ENCODE peak calls at places on chromosomes 12 and 14, in nine cellular contexts. H, C, M, I, R, O, U, N and G are unnamed samples. For H3K9me3, the result is how much of the 10 kb centered on the place peaks cover.

GRCh38 chr12:96908170-96908675 is 1.2 kb downstream of the NEDD1 start:
- DNase-seq in U (no peak), R (no peak), O (no peak), N (no peak), H (no peak), M (no peak), I (no peak), C (no peak), G (no peak)

GRCh38 chr14:33592298-33592697 is 358.6 kb downstream of the EGLN3 start:
- DNase-seq in I (no peak), H (no peak), O (no peak), N (no peak), C (no peak), R (no peak), U (no peak), M (no peak), G (no peak)

GRCh38 chr12:53500119-53500775 is 836 bp upstream of the TARBP2 start:
- DNase-seq in N (peak), M (peak), I (peak), R (no peak), H (no peak), U (peak), C (peak), O (peak), G (no peak)

GRCh38 chr12:25992026-25992782 is 33.7 kb downstream of the RASSF8 start:
- DNase-seq in R (no peak), O (no peak), I (no peak), M (no peak), C (no peak), U (no peak), N (no peak), H (no peak), G (no peak)

GRCh38 chr14:103732868-103733626 is 17.4 kb downstream of the ZFYVE21 start:
- DNase-seq in H (no peak), C (no peak), M (no peak), N (no peak), R (no peak), U (no peak), O (no peak), I (no peak), G (no peak)

GRCh38 chr14:24056800-24057184 is 5.0 kb downstream of the CARMIL3 start:
- DNase-seq in M (no peak), H (no peak), O (peak), I (no peak), C (no peak), R (no peak), U (no peak), N (no peak), G (no peak)

GRCh38 chr12:12079291-12079690 is 8.6 kb downstream of the BCL2L14 start:
- DNase-seq in O (no peak), I (no peak), U (no peak), N (no peak), H (no peak), R (no peak), M (peak), C (no peak), G (no peak)

GRCh38 chr12:114123108-114123507 is 157.0 kb upstream of the RBM19 start:
- DNase-seq in M (no peak), N (no peak), I (no peak), C (no peak), H (no peak), U (no peak), O (no peak), R (no peak), G (no peak)

GRCh38 chr14:61104358-61104757 is 123.3 kb downstream of the SLC38A6 start:
- DNase-seq in M (no peak), O (no peak), N (no peak), U (no peak), R (no peak), H (no peak), I (no peak), C (no peak), G (no peak)

GRCh38 chr14:99393059-99393655 is 87.5 kb downstream of the SETD3 start:
- DNase-seq in I (peak), O (no peak), N (no peak), C (no peak), R (peak), M (peak), H (peak), U (peak), G (peak)

GRCh38 chr12:12731178-12731577 is 14.0 kb downstream of the CDKN1B start:
- DNase-seq in M (no peak), O (no peak), C (no peak), H (no peak), I (no peak), R (no peak), N (no peak), U (no peak), G (no peak)

GRCh38 chr12:130127909-130128763 is 34.1 kb upstream of the FZD10 start:
- DNase-seq in O (peak), I (no peak), U (no peak), M (no peak), H (no peak), R (no peak), C (peak), N (peak), G (no peak)

GRCh38 chr14:69291396-69291795 is 31.4 kb downstream of the GALNT16 start:
- DNase-seq in O (no peak), I (no peak), M (no peak), C (no peak), U (no peak), N (no peak), R (no peak), H (no peak), G (no peak)

GRCh38 chr14:64610049-64610746 is 60.4 kb downstream of the PPP1R36 start:
- DNase-seq in H (no peak), N (no peak), R (no peak), I (no peak), M (no peak), C (no peak), O (no peak), U (no peak), G (no peak)

GRCh38 chr12:24879644-24880043 is 69.3 kb downstream of the BCAT1 start:
- DNase-seq in M (no peak), R (no peak), I (no peak), C (no peak), N (no peak), H (no peak), U (no peak), O (no peak), G (no peak)

GRCh38 chr12:93784339-93785086 is 107.3 kb downstream of the CRADD start:
- DNase-seq in C (peak), R (peak), U (peak), N (peak), O (peak), I (peak), M (peak), H (peak), G (peak)
- H3K4me3 ChIP-seq in C (peak), R (no peak), U (no peak), N (no peak), O (no peak), I (no peak), M (no peak), H (no peak), G (no peak)

GRCh38 chr12:132163041-132163910 is 19.0 kb downstream of the NOC4L start:
- DNase-seq in O (peak), I (no peak), N (no peak), C (peak), U (no peak), H (no peak), R (no peak), M (no peak), G (no peak)
- H3K27ac ChIP-seq in O (no peak), I (no peak), N (no peak), C (no peak), U (no peak), H (no peak), R (no peak), M (no peak), G (no peak)

GRCh38 chr14:105856676-105857222 is 330.4 kb downstream of the TMEM121 start:
- DNase-seq in O (no peak), I (no peak), N (no peak), R (no peak), M (no peak), H (no peak), C (no peak), U (peak), G (no peak)

GRCh38 chr14:105855246-105855892 is 329.0 kb downstream of the TMEM121 start:
- DNase-seq in N (no peak), H (no peak), C (no peak), U (no peak), M (no peak), I (no peak), R (no peak), O (no peak), G (peak)

GRCh38 chr14:105857223-105857815 is 330.9 kb downstream of the TMEM121 start:
- DNase-seq in N (peak), M (no peak), C (no peak), U (peak), I (no peak), R (no peak), H (no peak), O (no peak), G (peak)

GRCh38 chr14:105854600-105855245 is 328.3 kb downstream of the TMEM121 start:
- DNase-seq in R (no peak), H (no peak), M (no peak), I (no peak), C (no peak), U (peak), O (no peak), N (no peak), G (no peak)

DNA sequence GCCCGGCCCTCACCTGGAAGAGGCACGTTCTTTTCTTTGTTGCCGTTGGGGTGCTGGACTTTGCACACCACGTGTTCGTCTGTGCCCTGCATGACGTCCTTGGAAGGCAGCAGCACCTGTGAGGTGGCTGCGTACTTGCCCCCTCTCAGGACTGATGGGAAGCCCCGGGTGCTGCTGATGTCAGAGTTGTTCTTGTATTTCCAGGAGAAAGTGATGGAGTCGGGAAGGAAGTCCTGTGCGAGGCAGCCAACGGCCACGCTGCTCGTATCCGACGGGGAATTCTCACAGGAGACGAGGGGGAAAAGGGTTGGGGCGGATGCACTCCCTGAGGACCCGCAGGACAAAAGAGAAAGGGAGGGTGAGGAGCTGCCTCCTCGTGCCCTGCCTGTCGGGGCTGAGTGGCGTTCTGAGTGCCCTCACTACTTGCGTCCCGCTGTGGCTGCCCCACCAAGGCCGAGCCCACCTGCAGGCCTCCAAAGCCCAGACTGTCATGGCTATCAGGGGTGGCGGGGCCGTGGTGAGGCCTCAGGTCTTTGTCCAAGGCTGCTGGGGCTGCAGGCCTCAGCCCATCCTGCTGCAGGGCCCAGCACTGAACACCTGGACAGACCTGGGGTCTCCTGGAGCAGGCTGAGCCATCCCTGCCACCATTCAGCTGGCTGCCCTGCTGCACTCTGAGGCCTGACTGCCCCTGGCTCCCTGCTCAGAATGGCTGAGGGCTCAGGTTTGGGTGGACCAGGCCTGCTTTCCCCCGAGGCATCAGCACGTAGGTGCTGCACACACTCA is 329.7 kb downstream of the TMEM121 start:
- DNase-seq in R (no peak), C (no peak), U (peak), M (no peak), O (no peak), N (no peak), H (no peak), I (no peak), G (peak)
- H3K9me3 ChIP-seq in R (under half), C (under half), U (under half), M (half or more), O (under half), N (under half), H (under half), I (under half), G (under half)

DNA sequence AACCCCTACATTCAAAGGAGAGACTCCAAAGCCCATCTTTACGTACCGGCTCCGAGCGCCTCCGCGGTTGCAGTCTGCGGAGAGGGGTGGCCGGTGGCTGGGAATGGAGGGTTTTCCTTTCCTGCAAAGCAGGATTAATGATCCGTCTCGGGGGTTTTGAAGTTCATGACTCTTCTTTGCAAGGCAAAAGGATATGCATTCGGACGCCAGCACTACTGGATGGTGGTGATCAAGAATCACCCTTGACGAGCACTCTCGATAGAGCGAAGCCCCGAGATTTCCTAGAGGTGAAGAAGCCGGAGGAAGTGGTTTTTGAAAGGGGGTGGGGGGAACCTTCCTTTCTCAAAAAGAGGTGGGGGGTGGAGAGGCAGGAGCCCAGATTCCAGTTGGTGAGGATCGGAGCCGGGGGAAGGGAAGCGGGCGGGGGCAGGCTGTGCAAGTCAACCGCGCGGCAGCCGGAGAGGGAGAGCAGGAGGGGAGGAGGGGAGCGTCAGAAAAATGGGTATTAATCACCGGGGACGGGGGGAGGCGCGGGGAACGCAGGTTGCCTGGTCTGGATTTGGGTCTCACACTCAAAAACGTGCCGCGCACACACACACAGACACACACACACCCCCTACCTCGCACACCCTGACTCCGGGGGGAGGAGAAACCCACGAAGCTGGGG is at the start of gene GRIN2B:
- DNase-seq in H (peak), I (no peak), C (no peak), O (no peak), U (no peak), N (no peak), M (no peak), R (no peak), G (no peak)
- H3K4me3 ChIP-seq in H (peak), I (no peak), C (peak), O (peak), U (peak), N (peak), M (no peak), R (no peak), G (no peak)

DNA sequence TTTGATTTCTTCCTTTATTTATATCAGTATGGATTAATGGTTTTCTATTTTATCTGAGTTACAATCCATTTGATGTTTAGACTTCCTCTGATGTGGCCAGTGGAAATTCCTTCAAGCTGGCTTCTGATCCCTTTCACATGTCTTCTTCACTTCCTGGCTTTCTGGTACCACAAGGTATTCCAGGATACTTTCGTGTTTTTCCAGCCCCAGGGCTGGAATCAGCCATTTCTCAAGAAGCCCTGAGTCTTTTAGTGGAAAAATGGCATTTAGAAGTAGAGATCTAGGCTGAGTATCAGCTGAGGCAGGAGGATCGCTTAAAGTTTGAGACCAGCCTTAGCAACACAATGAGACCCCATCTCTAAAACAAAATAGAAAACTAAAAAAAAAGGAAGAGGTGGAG is 93.3 kb downstream of the FIGNL2 start:
- DNase-seq in O (no peak), U (no peak), N (no peak), R (peak), I (no peak), C (no peak), H (no peak), M (no peak), G (no peak)
- H3K27ac ChIP-seq in O (no peak), U (no peak), N (no peak), R (peak), I (no peak), C (no peak), H (no peak), M (no peak), G (no peak)

DNA sequence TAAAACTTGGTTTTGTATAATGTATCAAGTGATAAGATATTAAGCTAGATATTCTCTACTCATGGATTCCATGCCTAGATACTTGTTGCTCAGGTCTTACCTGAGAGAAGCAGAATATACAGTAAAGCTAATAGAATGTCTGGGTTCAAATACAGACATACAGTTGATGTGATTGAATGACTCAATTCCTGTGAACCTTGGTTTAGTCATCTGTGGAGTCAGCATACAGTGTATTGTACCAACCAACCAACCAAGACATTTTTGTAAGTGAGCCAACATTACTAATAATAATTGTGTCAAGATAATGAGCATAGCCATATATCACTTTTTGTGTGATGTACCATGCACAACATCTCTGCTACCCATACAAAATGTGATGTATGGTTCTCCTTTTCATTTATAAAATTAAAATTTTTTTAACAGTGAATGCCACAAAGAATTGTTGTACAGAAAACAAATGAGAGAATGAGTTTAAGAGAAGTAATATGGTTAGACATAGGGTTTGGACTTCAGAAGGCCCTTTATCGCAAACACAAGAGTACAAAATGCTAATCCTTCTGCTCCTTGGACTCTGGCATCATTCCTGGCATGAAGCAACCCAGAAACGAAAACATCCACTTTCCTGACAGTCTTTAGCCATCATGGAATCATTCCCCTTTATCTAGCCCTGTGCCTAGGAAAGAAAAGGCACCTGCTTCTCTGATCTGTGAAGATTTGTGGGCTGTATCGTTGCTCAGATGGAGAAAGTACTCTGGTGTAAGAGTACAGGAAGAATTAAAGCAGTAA is 977.2 kb upstream of the USP15 start:
- DNase-seq in M (no peak), U (no peak), N (no peak), C (no peak), I (no peak), O (no peak), R (no peak), H (no peak), G (no peak)
- H3K9me3 ChIP-seq in M (under half), U (under half), N (under half), C (under half), I (half or more), O (under half), R (under half), H (under half), G (under half)

GRCh38 chr12:74412607-74413230 is 124.9 kb upstream of the ATXN7L3B start:
- DNase-seq in R (peak), H (peak), N (no peak), I (peak), C (no peak), U (no peak), M (peak), O (no peak), G (no peak)
- H3K4me3 ChIP-seq in R (no peak), H (no peak), N (no peak), I (no peak), C (no peak), U (no peak), M (no peak), O (no peak), G (no peak)

DNA sequence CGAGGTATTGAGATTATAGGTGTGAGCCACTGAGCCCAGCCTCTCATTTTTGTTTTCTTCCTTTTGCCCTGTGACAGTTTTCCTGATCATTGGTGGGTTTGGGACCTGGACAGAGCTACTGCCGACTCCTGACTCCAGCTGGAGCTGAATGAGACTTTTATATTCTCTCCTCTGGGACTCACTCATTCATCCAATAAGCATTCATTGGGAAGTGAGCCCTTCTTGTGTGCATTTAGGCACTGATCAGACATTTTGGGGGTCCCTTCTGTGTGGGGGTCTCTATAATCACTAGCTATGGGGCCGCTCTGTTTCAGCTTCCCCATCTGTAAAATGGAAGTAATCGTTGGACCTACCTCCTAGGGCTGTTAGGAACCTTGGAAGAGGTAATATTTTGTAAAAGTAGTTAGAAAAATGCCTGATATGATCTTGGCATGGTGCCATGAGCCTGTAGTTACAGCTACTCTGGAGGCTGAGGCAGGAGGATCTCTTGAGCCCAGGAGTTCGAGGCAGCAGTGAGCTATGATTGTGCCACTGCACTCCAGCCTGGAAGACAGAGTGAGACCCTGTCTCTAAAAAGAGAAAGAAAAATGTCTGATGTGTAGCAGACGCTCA is 7.2 kb downstream of the SH2B3 start:
- DNase-seq in R (peak), N (no peak), O (no peak), M (no peak), C (no peak), U (no peak), I (no peak), H (no peak), G (no peak)
- H3K27ac ChIP-seq in R (peak), N (no peak), O (peak), M (no peak), C (peak), U (peak), I (no peak), H (peak), G (peak)